ENCODE peak calls at places on chromosomes 1 and 21, in eight cellular contexts. R, A, H, L, I, U, Q and J are unnamed samples.

GRCh38 chr1:41882068-41882477 is 36.6 kb downstream of the HIVEP3 start:
- DNase-seq in R (no peak), A (no peak), H (no peak), L (no peak), I (no peak), U (no peak), Q (no peak), J (peak; percentile 40)

GRCh38 chr1:66360285-66360724 is 173.6 kb upstream of the SGIP1 start:
- DNase-seq in R (no peak), A (no peak), H (no peak), L (no peak), I (no peak), U (peak; percentile 56), Q (no peak), J (no peak)

GRCh38 chr1:16971330-16972209 is 8.8 kb downstream of the MFAP2 start:
- DNase-seq in R (no peak), A (no peak), H (no peak), L (peak; percentile 85), I (peak; percentile 41), U (no peak), Q (no peak), J (no peak)

GRCh38 chr1:97832490-97832889 is 88.3 kb downstream of the DPYD start:
- DNase-seq in R (no peak), A (no peak), H (no peak), L (no peak), I (no peak), U (no peak), Q (no peak), J (no peak)

GRCh38 chr1:170893655-170894297 is 41.6 kb upstream of the MROH9 start:
- DNase-seq in R (no peak), A (no peak), H (no peak), L (peak; percentile 6), I (no peak), U (no peak), Q (no peak), J (no peak)

GRCh38 chr1:58699011-58699762 is 675 bp downstream of the MYSM1 start:
- DNase-seq in R (no peak), A (no peak), H (no peak), L (no peak), I (no peak), U (no peak), Q (no peak), J (peak; percentile 22)

GRCh38 chr1:192270398-192270797 is 46.4 kb upstream of the RGS21 start:
- DNase-seq in R (no peak), A (no peak), H (no peak), L (no peak), I (no peak), U (no peak), Q (no peak), J (no peak)

GRCh38 chr1:111247125-111247838 is 19.8 kb downstream of the CHI3L2 start:
- DNase-seq in R (no peak), A (no peak), H (no peak), L (no peak), I (no peak), U (no peak), Q (no peak), J (no peak)

GRCh38 chr1:247448107-247448778 is 9.7 kb downstream of the OR2B11 start:
- DNase-seq in R (peak; percentile 57), A (no peak), H (peak; percentile 80), L (peak; percentile 56), I (peak; percentile 59), U (no peak), Q (peak; percentile 63), J (no peak)

GRCh38 chr1:199404191-199404590 is 623.3 kb upstream of the NR5A2 start:
- DNase-seq in R (no peak), A (no peak), H (no peak), L (no peak), I (no peak), U (no peak), Q (no peak), J (no peak)

GRCh38 chr1:29811247-29811646 is 574.9 kb downstream of the PTPRU start:
- DNase-seq in R (no peak), A (peak; percentile 52), H (no peak), L (no peak), I (no peak), U (no peak), Q (no peak), J (no peak)

GRCh38 chr1:224519874-224520273 is 85.3 kb upstream of the WDR26 start:
- DNase-seq in R (no peak), A (no peak), H (no peak), L (no peak), I (no peak), U (no peak), Q (no peak), J (no peak)

GRCh38 chr1:224523676-224524075 is 89.1 kb upstream of the WDR26 start:
- DNase-seq in R (no peak), A (no peak), H (no peak), L (no peak), I (no peak), U (no peak), Q (no peak), J (no peak)

GRCh38 chr1:224524679-224525078 is 90.1 kb upstream of the WDR26 start:
- DNase-seq in R (no peak), A (no peak), H (no peak), L (no peak), I (no peak), U (no peak), Q (no peak), J (no peak)

GRCh38 chr1:224520808-224521207 is 86.2 kb upstream of the WDR26 start:
- DNase-seq in R (no peak), A (no peak), H (no peak), L (no peak), I (no peak), U (no peak), Q (no peak), J (no peak)

DNA sequence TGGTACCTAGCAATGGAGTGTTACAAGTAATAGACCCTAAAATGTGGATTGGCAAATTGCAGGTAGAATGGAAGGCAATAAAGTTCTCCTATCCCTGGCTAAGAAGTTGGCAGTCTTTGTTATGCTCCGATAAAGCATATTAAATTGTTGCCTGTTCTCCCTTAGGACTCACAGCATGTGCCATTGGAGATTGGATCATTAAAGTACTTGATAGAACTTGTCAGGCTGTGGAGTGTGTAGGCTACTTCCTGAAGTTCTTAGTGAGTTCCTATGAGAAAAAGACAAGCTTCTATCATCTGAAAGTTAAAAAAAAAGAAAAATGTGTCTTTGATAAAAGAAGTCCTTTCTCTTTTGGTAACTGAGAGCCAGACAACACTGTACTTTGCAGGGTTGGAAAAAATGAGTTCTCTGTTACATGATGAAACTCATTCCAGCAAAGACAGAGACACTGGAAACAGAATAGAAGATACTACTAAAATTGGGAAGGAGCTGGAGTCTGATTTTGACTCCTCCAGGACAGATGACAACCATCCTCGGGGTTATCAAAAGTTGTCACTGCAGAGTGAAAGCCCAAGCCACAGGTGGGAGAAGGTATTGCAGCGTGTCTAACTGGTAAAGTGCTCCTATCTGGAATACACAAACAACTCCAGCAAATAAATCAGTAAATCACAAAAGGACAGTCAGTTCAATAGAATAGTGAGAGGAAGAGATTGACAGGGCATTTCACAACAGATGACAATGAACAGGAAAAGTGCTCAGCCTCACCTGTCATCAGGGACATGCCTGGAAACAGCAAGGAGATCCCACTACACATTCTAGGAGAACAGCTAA is 87.5 kb upstream of the WDR26 start:
- DNase-seq in R (no peak), A (no peak), H (no peak), L (no peak), I (no peak), U (no peak), Q (no peak), J (no peak)
- TF ChIP-seq CTCF in R (no peak), A (no peak), H (no peak), L (no peak), I (no peak), U (no peak), Q (no peak), J (no peak)

GRCh38 chr1:2019571-2020309 is 595 bp downstream of the GABRD start:
- DNase-seq in R (no peak), A (no peak), H (no peak), L (peak; percentile 82), I (no peak), U (no peak), Q (no peak), J (no peak)
- H3K4me3 ChIP-seq in R (no peak overlapping the region), A (peak overlapping the region; percentile 45), H (peak overlapping the region; percentile 14), L (peak overlapping the region; percentile 36), I (no peak overlapping the region), U (no peak overlapping the region), Q (no peak overlapping the region), J (peak overlapping the region; percentile 27)

GRCh38 chr21:41769521-41769920 is 2.7 kb upstream of the RIPK4 start:
- DNase-seq in R (no peak), A (no peak), H (no peak), L (no peak), I (no peak), U (no peak), Q (no peak), J (peak; percentile 22)

GRCh38 chr21:41767606-41768370 is 936 bp upstream of the RIPK4 start:
- DNase-seq in R (no peak), A (no peak), H (no peak), L (peak; percentile 71), I (no peak), U (no peak), Q (no peak), J (peak; percentile 44)

GRCh38 chr21:41769106-41769505 is 2.3 kb upstream of the RIPK4 start:
- DNase-seq in R (no peak), A (no peak), H (no peak), L (no peak), I (no peak), U (no peak), Q (no peak), J (no peak)

GRCh38 chr21:41769933-41770332 is 3.1 kb upstream of the RIPK4 start:
- DNase-seq in R (no peak), A (no peak), H (no peak), L (no peak), I (no peak), U (no peak), Q (no peak), J (no peak)

GRCh38 chr21:41768371-41769042 is 1.7 kb upstream of the RIPK4 start:
- DNase-seq in R (no peak), A (no peak), H (peak; percentile 51), L (peak; percentile 67), I (no peak), U (peak; percentile 38), Q (no peak), J (peak; percentile 88)
- TF ChIP-seq CTCF in R (no peak), A (no peak), H (peak; percentile 15), L (peak; percentile 34), I (no peak), U (peak; percentile 45), Q (no peak), J (no peak)

GRCh38 chr1:181263444-181263843 is 174.9 kb downstream of the IER5 start:
- DNase-seq in R (no peak), A (no peak), H (no peak), L (no peak), I (no peak), U (no peak), Q (no peak), J (no peak)

GRCh38 chr1:181258971-181259745 is 170.7 kb downstream of the IER5 start:
- DNase-seq in R (no peak), A (no peak), H (no peak), L (no peak), I (no peak), U (no peak), Q (no peak), J (no peak)

GRCh38 chr1:181262069-181262468 is 173.6 kb downstream of the IER5 start:
- DNase-seq in R (no peak), A (no peak), H (no peak), L (no peak), I (peak; percentile 6), U (no peak), Q (no peak), J (no peak)

GRCh38 chr1:181260271-181260670 is 171.8 kb downstream of the IER5 start:
- DNase-seq in R (no peak), A (no peak), H (no peak), L (no peak), I (no peak), U (no peak), Q (no peak), J (no peak)

GRCh38 chr1:181260994-181261393 is 172.5 kb downstream of the IER5 start:
- DNase-seq in R (no peak), A (no peak), H (no peak), L (no peak), I (no peak), U (no peak), Q (no peak), J (no peak)
- H3K4me3 ChIP-seq in R (no peak overlapping the region), A (no peak overlapping the region), H (no peak overlapping the region), L (no peak overlapping the region), I (no peak overlapping the region), U (no peak overlapping the region), Q (no peak overlapping the region), J (no peak overlapping the region)